ENCODE peak calls at places on chromosomes 7 and 10, in five cellular contexts. L is Peyer's patch, C is MM.1S, R is GM04503, P is heart right ventricle. S is an unnamed sample.

GRCh38 chr7:142528608-142529408 is 220.5 kb upstream of the PRSS1 start:
- DNase-seq in R (no peak), P (no peak), C (no peak), L (no peak), S (no peak)

GRCh38 chr7:1293950-1294728 is 61.5 kb downstream of the UNCX start:
- DNase-seq in R (no peak), L (no peak), C (no peak), P (no peak), S (no peak)

GRCh38 chr10:74373059-74373458 is 222.0 kb downstream of the ADK start:
- DNase-seq in R (no peak), C (no peak), P (no peak), L (no peak), S (no peak)

GRCh38 chr10:16746856-16747255 is 70.4 kb downstream of the RSU1 start:
- DNase-seq in C (no peak), L (no peak), R (no peak), P (no peak), S (no peak)

GRCh38 chr10:104267721-104268690 is 978 bp upstream of the GSTO2 start:
- DNase-seq in L (no peak), P (no peak), R (no peak), C (no peak), S (no peak)

GRCh38 chr10:4656576-4657194 is 169.3 kb upstream of the AKR1E2 start:
- DNase-seq in P (peak), L (no peak), R (no peak), C (peak), S (peak)

GRCh38 chr7:83410989-83411591 is 237.8 kb downstream of the SEMA3E start:
- DNase-seq in L (no peak), R (no peak), P (no peak), C (peak), S (no peak)

GRCh38 chr10:91088300-91089140 is 131.9 kb upstream of the PCGF5 start:
- DNase-seq in P (no peak), C (peak), R (no peak), L (no peak), S (no peak)

GRCh38 chr7:133936074-133936473 is 191.1 kb upstream of the LRGUK start:
- DNase-seq in L (no peak), R (no peak), P (no peak), C (no peak), S (no peak)

GRCh38 chr7:6618621-6619020 is 3.2 kb downstream of the ZNF853 start:
- DNase-seq in L (no peak), R (no peak), P (no peak), C (no peak), S (no peak)

GRCh38 chr7:29607889-29608288 is 44.3 kb downstream of the PRR15 start:
- DNase-seq in C (no peak), R (no peak), P (no peak), L (no peak), S (no peak)

GRCh38 chr7:28330384-28331070 is 81.8 kb upstream of the CREB5 start:
- DNase-seq in R (no peak), L (no peak), C (peak), P (no peak), S (no peak)

S was measured in Right ventricle myocardium inferior.